ENCODE peak calls at places on chromosomes 16 and 17, in eight cellular contexts. One of them, this sample, is unnamed.

GRCh38 chr16:87675111-87675510 is 72.8 kb downstream of the JPH3 start:
- DNase-seq in A549: no peak
- DNase-seq in sigmoid colon: no peak
- DNase-seq in lower lobe of right lung: no peak
- DNase-seq in ascending aorta: no peak
- DNase-seq in CD8-positive, alpha-beta memory T cell: no peak
- DNase-seq in left ventricle myocardium inferior: no peak
- DNase-seq in effector memory CD4-positive, alpha-beta T cell: no peak
- DNase-seq in this sample: no peak

GRCh38 chr17:48601528-48602430 is 3.0 kb downstream of the HOXB6 start:
- DNase-seq in CD8-positive, alpha-beta memory T cell: no peak
- DNase-seq in sigmoid colon: no peak
- DNase-seq in ascending aorta: no peak
- DNase-seq in left ventricle myocardium inferior: no peak
- DNase-seq in A549: peak; percentile 58
- DNase-seq in lower lobe of right lung: no peak
- DNase-seq in effector memory CD4-positive, alpha-beta T cell: no peak
- DNase-seq in this sample: no peak

GRCh38 chr17:80903041-80903611 is 88.5 kb upstream of the CHMP6 start:
- DNase-seq in CD8-positive, alpha-beta memory T cell: no peak
- DNase-seq in sigmoid colon: no peak
- DNase-seq in effector memory CD4-positive, alpha-beta T cell: no peak
- DNase-seq in lower lobe of right lung: no peak
- DNase-seq in A549: no peak
- DNase-seq in ascending aorta: no peak
- DNase-seq in left ventricle myocardium inferior: no peak
- DNase-seq in this sample: no peak

GRCh38 chr17:29257756-29258155 is 11.1 kb downstream of the CRYBA1 start:
- DNase-seq in CD8-positive, alpha-beta memory T cell: no peak
- DNase-seq in effector memory CD4-positive, alpha-beta T cell: no peak
- DNase-seq in A549: no peak
- DNase-seq in sigmoid colon: no peak
- DNase-seq in ascending aorta: no peak
- DNase-seq in left ventricle myocardium inferior: no peak
- DNase-seq in lower lobe of right lung: no peak
- DNase-seq in this sample: no peak

GRCh38 chr17:49836111-49837030 is 11.5 kb downstream of the TAC4 start:
- DNase-seq in sigmoid colon: no peak
- DNase-seq in ascending aorta: no peak
- DNase-seq in CD8-positive, alpha-beta memory T cell: no peak
- DNase-seq in lower lobe of right lung: peak; percentile 58
- DNase-seq in effector memory CD4-positive, alpha-beta T cell: no peak
- DNase-seq in left ventricle myocardium inferior: no peak
- DNase-seq in A549: peak; percentile 68
- DNase-seq in this sample: no peak

GRCh38 chr17:28899212-28899815 is 1.8 kb upstream of the FLOT2 start:
- DNase-seq in left ventricle myocardium inferior: no peak
- DNase-seq in A549: no peak
- DNase-seq in effector memory CD4-positive, alpha-beta T cell: no peak
- DNase-seq in sigmoid colon: no peak
- DNase-seq in ascending aorta: no peak
- DNase-seq in lower lobe of right lung: no peak
- DNase-seq in CD8-positive, alpha-beta memory T cell: no peak
- DNase-seq in this sample: no peak

GRCh38 chr16:81817789-81818304 is 38.8 kb downstream of the PLCG2 start:
- DNase-seq in effector memory CD4-positive, alpha-beta T cell: no peak
- DNase-seq in A549: no peak
- DNase-seq in sigmoid colon: no peak
- DNase-seq in CD8-positive, alpha-beta memory T cell: peak; percentile 49
- DNase-seq in ascending aorta: no peak
- DNase-seq in lower lobe of right lung: peak; percentile 53
- DNase-seq in left ventricle myocardium inferior: no peak
- DNase-seq in this sample: no peak

GRCh38 chr17:46873941-46874645 is 22.7 kb downstream of the WNT9B start:
- DNase-seq in lower lobe of right lung: no peak
- DNase-seq in ascending aorta: no peak
- DNase-seq in sigmoid colon: no peak
- DNase-seq in A549: no peak
- DNase-seq in effector memory CD4-positive, alpha-beta T cell: no peak
- DNase-seq in left ventricle myocardium inferior: no peak
- DNase-seq in CD8-positive, alpha-beta memory T cell: no peak
- DNase-seq in this sample: no peak

GRCh38 chr16:75402821-75403475 is 30.4 kb downstream of the CFDP1 start:
- DNase-seq in sigmoid colon: no peak
- DNase-seq in effector memory CD4-positive, alpha-beta T cell: no peak
- DNase-seq in CD8-positive, alpha-beta memory T cell: no peak
- DNase-seq in lower lobe of right lung: no peak
- DNase-seq in A549: peak; percentile 44
- DNase-seq in ascending aorta: no peak
- DNase-seq in left ventricle myocardium inferior: no peak
- DNase-seq in this sample: no peak

GRCh38 chr17:40063034-40063765 is 435 bp downstream of the THRA start:
- DNase-seq in effector memory CD4-positive, alpha-beta T cell: no peak
- DNase-seq in CD8-positive, alpha-beta memory T cell: no peak
- DNase-seq in ascending aorta: no peak
- DNase-seq in left ventricle myocardium inferior: peak; percentile 50
- DNase-seq in lower lobe of right lung: peak; percentile 85
- DNase-seq in A549: no peak
- DNase-seq in sigmoid colon: peak; percentile 84
- DNase-seq in this sample: peak; percentile 64

GRCh38 chr16:71338193-71338592 is 20.3 kb upstream of the CALB2 start:
- DNase-seq in left ventricle myocardium inferior: no peak
- DNase-seq in ascending aorta: no peak
- DNase-seq in sigmoid colon: no peak
- DNase-seq in effector memory CD4-positive, alpha-beta T cell: no peak
- DNase-seq in CD8-positive, alpha-beta memory T cell: no peak
- DNase-seq in A549: peak; percentile 64
- DNase-seq in lower lobe of right lung: no peak
- DNase-seq in this sample: no peak

GRCh38 chr16:84484579-84485254 is 19.7 kb downstream of the MEAK7 start:
- DNase-seq in left ventricle myocardium inferior: peak; percentile 62
- DNase-seq in effector memory CD4-positive, alpha-beta T cell: no peak
- DNase-seq in ascending aorta: no peak
- DNase-seq in sigmoid colon: no peak
- DNase-seq in lower lobe of right lung: no peak
- DNase-seq in A549: peak; percentile 62
- DNase-seq in CD8-positive, alpha-beta memory T cell: no peak
- DNase-seq in this sample: peak; percentile 71

GRCh38 chr16:58474296-58474695 is 25.6 kb upstream of the NDRG4 start:
- DNase-seq in lower lobe of right lung: no peak
- DNase-seq in sigmoid colon: no peak
- DNase-seq in effector memory CD4-positive, alpha-beta T cell: no peak
- DNase-seq in ascending aorta: no peak
- DNase-seq in left ventricle myocardium inferior: no peak
- DNase-seq in A549: no peak
- DNase-seq in CD8-positive, alpha-beta memory T cell: no peak
- DNase-seq in this sample: no peak

GRCh38 chr16:29674188-29674587 is 4.8 kb upstream of the QPRT start:
- DNase-seq in lower lobe of right lung: peak; percentile 61
- DNase-seq in effector memory CD4-positive, alpha-beta T cell: no peak
- DNase-seq in sigmoid colon: peak; percentile 84
- DNase-seq in ascending aorta: no peak
- DNase-seq in CD8-positive, alpha-beta memory T cell: no peak
- DNase-seq in left ventricle myocardium inferior: peak; percentile 39
- DNase-seq in A549: no peak
- DNase-seq in this sample: no peak

GRCh38 chr17:75321506-75321905 is 32.3 kb upstream of the SLC25A19 start:
- DNase-seq in effector memory CD4-positive, alpha-beta T cell: no peak
- DNase-seq in CD8-positive, alpha-beta memory T cell: no peak
- DNase-seq in A549: no peak
- DNase-seq in lower lobe of right lung: no peak
- DNase-seq in ascending aorta: no peak
- DNase-seq in sigmoid colon: no peak
- DNase-seq in left ventricle myocardium inferior: no peak
- DNase-seq in this sample: no peak

GRCh38 chr17:75319818-75320691 is 30.8 kb upstream of the SLC25A19 start:
- DNase-seq in CD8-positive, alpha-beta memory T cell: no peak
- DNase-seq in sigmoid colon: no peak
- DNase-seq in effector memory CD4-positive, alpha-beta T cell: no peak
- DNase-seq in A549: no peak
- DNase-seq in left ventricle myocardium inferior: no peak
- DNase-seq in ascending aorta: no peak
- DNase-seq in lower lobe of right lung: no peak
- DNase-seq in this sample: no peak

GRCh38 chr17:75325348-75325747 is 36.1 kb upstream of the SLC25A19 start:
- DNase-seq in lower lobe of right lung: no peak
- DNase-seq in sigmoid colon: no peak
- DNase-seq in effector memory CD4-positive, alpha-beta T cell: no peak
- DNase-seq in CD8-positive, alpha-beta memory T cell: no peak
- DNase-seq in left ventricle myocardium inferior: no peak
- DNase-seq in A549: no peak
- DNase-seq in ascending aorta: no peak
- DNase-seq in this sample: no peak

GRCh38 chr17:75325827-75326586 is 36.8 kb upstream of the SLC25A19 start:
- DNase-seq in sigmoid colon: no peak
- DNase-seq in effector memory CD4-positive, alpha-beta T cell: no peak
- DNase-seq in ascending aorta: no peak
- DNase-seq in left ventricle myocardium inferior: no peak
- DNase-seq in lower lobe of right lung: no peak
- DNase-seq in CD8-positive, alpha-beta memory T cell: no peak
- DNase-seq in A549: no peak
- DNase-seq in this sample: no peak

GRCh38 chr17:75323043-75323591 is 33.9 kb upstream of the SLC25A19 start:
- DNase-seq in sigmoid colon: peak; percentile 92
- DNase-seq in ascending aorta: peak; percentile 33
- DNase-seq in A549: peak; percentile 91
- DNase-seq in effector memory CD4-positive, alpha-beta T cell: peak; percentile 76
- DNase-seq in CD8-positive, alpha-beta memory T cell: peak; percentile 76
- DNase-seq in left ventricle myocardium inferior: peak; percentile 81
- DNase-seq in lower lobe of right lung: peak; percentile 83
- DNase-seq in this sample: peak; percentile 83
- H3K27ac ChIP-seq in sigmoid colon: no peak overlapping the region
- H3K27ac ChIP-seq in ascending aorta: no peak overlapping the region
- H3K27ac ChIP-seq in A549: no peak overlapping the region
- H3K27ac ChIP-seq in effector memory CD4-positive, alpha-beta T cell: no peak overlapping the region
- H3K27ac ChIP-seq in CD8-positive, alpha-beta memory T cell: no peak overlapping the region
- H3K27ac ChIP-seq in left ventricle myocardium inferior: no peak overlapping the region
- H3K27ac ChIP-seq in lower lobe of right lung: no peak overlapping the region
- H3K27ac ChIP-seq in this sample: no peak overlapping the region

GRCh38 chr17:17740627-17741237 is 59.5 kb downstream of the RAI1 start:
- DNase-seq in ascending aorta: no peak
- DNase-seq in CD8-positive, alpha-beta memory T cell: no peak
- DNase-seq in sigmoid colon: no peak
- DNase-seq in A549: no peak
- DNase-seq in left ventricle myocardium inferior: no peak
- DNase-seq in effector memory CD4-positive, alpha-beta T cell: no peak
- DNase-seq in lower lobe of right lung: no peak
- DNase-seq in this sample: no peak

GRCh38 chr17:17738901-17739300 is 57.6 kb downstream of the RAI1 start:
- DNase-seq in lower lobe of right lung: no peak
- DNase-seq in left ventricle myocardium inferior: no peak
- DNase-seq in ascending aorta: no peak
- DNase-seq in A549: peak; percentile 42
- DNase-seq in CD8-positive, alpha-beta memory T cell: no peak
- DNase-seq in sigmoid colon: no peak
- DNase-seq in effector memory CD4-positive, alpha-beta T cell: no peak
- DNase-seq in this sample: no peak

GRCh38 chr17:17736205-17737183 is 55.2 kb downstream of the RAI1 start:
- DNase-seq in CD8-positive, alpha-beta memory T cell: no peak
- DNase-seq in sigmoid colon: no peak
- DNase-seq in left ventricle myocardium inferior: no peak
- DNase-seq in ascending aorta: no peak
- DNase-seq in effector memory CD4-positive, alpha-beta T cell: no peak
- DNase-seq in lower lobe of right lung: no peak
- DNase-seq in A549: no peak
- DNase-seq in this sample: no peak

GRCh38 chr17:17739388-17740066 is 58.3 kb downstream of the RAI1 start:
- DNase-seq in effector memory CD4-positive, alpha-beta T cell: no peak
- DNase-seq in left ventricle myocardium inferior: no peak
- DNase-seq in ascending aorta: no peak
- DNase-seq in CD8-positive, alpha-beta memory T cell: no peak
- DNase-seq in sigmoid colon: peak; percentile 88
- DNase-seq in lower lobe of right lung: no peak
- DNase-seq in A549: peak; percentile 52
- DNase-seq in this sample: no peak

GRCh38 chr17:17737938-17738894 is 57.0 kb downstream of the RAI1 start:
- DNase-seq in lower lobe of right lung: peak; percentile 74
- DNase-seq in CD8-positive, alpha-beta memory T cell: no peak
- DNase-seq in ascending aorta: no peak
- DNase-seq in effector memory CD4-positive, alpha-beta T cell: no peak
- DNase-seq in left ventricle myocardium inferior: no peak
- DNase-seq in A549: peak; percentile 83
- DNase-seq in sigmoid colon: no peak
- DNase-seq in this sample: no peak
- H3K4me1 ChIP-seq in lower lobe of right lung: peaks cover 61% of the 10 kb centered on the region
- H3K4me1 ChIP-seq in CD8-positive, alpha-beta memory T cell: peaks cover 11% of the 10 kb centered on the region
- H3K4me1 ChIP-seq in ascending aorta: peaks cover 10% of the 10 kb centered on the region
- H3K4me1 ChIP-seq in effector memory CD4-positive, alpha-beta T cell: no peaks in the 10 kb centered on the region
- H3K4me1 ChIP-seq in left ventricle myocardium inferior: peaks cover 81% of the 10 kb centered on the region
- H3K4me1 ChIP-seq in A549: peaks cover 84% of the 10 kb centered on the region
- H3K4me1 ChIP-seq in sigmoid colon: peaks cover 69% of the 10 kb centered on the region
- H3K4me1 ChIP-seq in this sample: no peaks in the 10 kb centered on the region

DNA sequence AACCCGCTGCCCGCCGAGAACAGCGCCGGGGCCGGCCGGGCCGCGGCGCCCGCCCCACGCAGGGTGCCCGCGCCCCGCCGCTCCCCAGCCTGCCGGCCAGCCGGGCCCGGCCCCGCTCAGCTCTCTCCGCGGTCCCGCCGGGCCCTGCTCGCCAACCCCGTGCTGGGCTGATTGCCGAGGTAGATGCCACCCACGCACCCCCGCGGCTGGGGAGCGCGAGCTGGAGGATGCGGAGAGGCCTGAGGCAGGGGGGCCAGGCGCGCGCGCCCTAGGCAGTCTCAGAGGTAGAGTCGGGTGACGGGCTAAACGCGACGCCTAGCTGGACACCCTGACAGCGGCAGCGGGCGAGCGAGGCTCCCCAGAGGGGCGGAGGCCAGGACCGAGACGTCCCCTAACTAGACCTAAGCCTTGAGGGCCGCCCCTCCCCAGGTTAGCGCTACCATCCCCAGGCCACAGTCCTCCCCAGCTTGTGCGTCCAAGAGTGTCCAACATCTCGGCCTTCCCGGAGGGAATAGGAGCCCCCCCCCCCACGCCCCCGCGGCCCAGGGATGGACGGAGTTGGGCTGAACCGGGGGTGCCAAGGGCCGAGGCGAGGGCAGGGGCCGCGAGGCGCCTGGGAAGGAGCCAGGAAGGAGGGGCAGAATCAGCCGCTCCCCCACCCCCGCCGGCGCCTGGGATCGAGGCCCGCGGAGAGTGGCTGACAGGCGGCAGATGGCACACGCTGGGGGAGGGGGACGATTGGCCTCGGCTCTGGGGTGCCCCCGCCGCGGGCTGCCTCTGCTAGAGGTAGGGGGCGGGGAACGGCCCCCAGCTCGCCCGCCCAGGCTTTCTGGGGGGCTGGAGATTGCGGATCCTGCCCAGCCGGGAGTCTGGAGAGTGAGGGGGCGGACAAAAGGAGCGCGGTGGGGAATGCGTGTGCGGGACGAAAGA is 2.6 kb upstream of the ZNF423 start:
- DNase-seq in A549: peak; percentile 21
- DNase-seq in left ventricle myocardium inferior: peak; percentile 55
- DNase-seq in ascending aorta: no peak
- DNase-seq in sigmoid colon: peak; percentile 83
- DNase-seq in CD8-positive, alpha-beta memory T cell: no peak
- DNase-seq in lower lobe of right lung: no peak
- DNase-seq in effector memory CD4-positive, alpha-beta T cell: no peak
- DNase-seq in this sample: no peak
- H3K27ac ChIP-seq in A549: peak overlapping the region; percentile 33
- H3K27ac ChIP-seq in left ventricle myocardium inferior: peak overlapping the region; percentile 97
- H3K27ac ChIP-seq in ascending aorta: peak overlapping the region; percentile 86
- H3K27ac ChIP-seq in sigmoid colon: peak overlapping the region; percentile 96
- H3K27ac ChIP-seq in CD8-positive, alpha-beta memory T cell: no peak overlapping the region
- H3K27ac ChIP-seq in lower lobe of right lung: peak overlapping the region; percentile 82
- H3K27ac ChIP-seq in effector memory CD4-positive, alpha-beta T cell: no peak overlapping the region
- H3K27ac ChIP-seq in this sample: peak overlapping the region; percentile 31

GRCh38 chr16:88768041-88768876 is 16.8 kb downstream of the PIEZO1 start:
- DNase-seq in ascending aorta: no peak
- DNase-seq in sigmoid colon: peak; percentile 96
- DNase-seq in CD8-positive, alpha-beta memory T cell: no peak
- DNase-seq in effector memory CD4-positive, alpha-beta T cell: no peak
- DNase-seq in left ventricle myocardium inferior: no peak
- DNase-seq in A549: no peak
- DNase-seq in lower lobe of right lung: peak; percentile 87
- DNase-seq in this sample: peak; percentile 81
- H3K4me1 ChIP-seq in ascending aorta: peaks cover 21% of the 10 kb centered on the region
- H3K4me1 ChIP-seq in sigmoid colon: peaks cover 98% of the 10 kb centered on the region
- H3K4me1 ChIP-seq in CD8-positive, alpha-beta memory T cell: peaks cover 41% of the 10 kb centered on the region
- H3K4me1 ChIP-seq in effector memory CD4-positive, alpha-beta T cell: peaks cover 50% of the 10 kb centered on the region
- H3K4me1 ChIP-seq in left ventricle myocardium inferior: peaks cover 67% of the 10 kb centered on the region
- H3K4me1 ChIP-seq in A549: peaks cover 60% of the 10 kb centered on the region
- H3K4me1 ChIP-seq in lower lobe of right lung: peaks cover 89% of the 10 kb centered on the region
- H3K4me1 ChIP-seq in this sample: peaks cover 24% of the 10 kb centered on the region